ENCODE peak calls at places on chromosomes 5 and 9, in nine cellular contexts. One of them, this sample, is unnamed.

GRCh38 chr5:147348046-147348445 is 113.2 kb downstream of the STK32A start:
- DNase-seq in choroid plexus epithelial cell: peak
- DNase-seq in Panc1: no peak
- DNase-seq in neural progenitor cell: no peak
- DNase-seq in SK-N-SH: no peak
- DNase-seq in foreskin fibroblast: no peak
- DNase-seq in left ventricle myocardium inferior: no peak
- DNase-seq in uterus: no peak
- DNase-seq in fibroblast of the aortic adventitia: no peak
- DNase-seq in this sample: peak

GRCh38 chr9:76592105-76593010 is 133.4 kb downstream of the GCNT1 start:
- DNase-seq in SK-N-SH: no peak
- DNase-seq in left ventricle myocardium inferior: no peak
- DNase-seq in foreskin fibroblast: no peak
- DNase-seq in Panc1: no peak
- DNase-seq in uterus: no peak
- DNase-seq in neural progenitor cell: peak
- DNase-seq in choroid plexus epithelial cell: peak
- DNase-seq in fibroblast of the aortic adventitia: peak
- DNase-seq in this sample: peak

GRCh38 chr5:73591698-73592501 is 26.4 kb downstream of the UTP15 start:
- DNase-seq in uterus: no peak
- DNase-seq in Panc1: no peak
- DNase-seq in left ventricle myocardium inferior: no peak
- DNase-seq in neural progenitor cell: no peak
- DNase-seq in SK-N-SH: peak
- DNase-seq in fibroblast of the aortic adventitia: peak
- DNase-seq in choroid plexus epithelial cell: peak
- DNase-seq in foreskin fibroblast: peak
- DNase-seq in this sample: peak

GRCh38 chr5:88045146-88045545 is 223.5 kb downstream of the TMEM161B start:
- DNase-seq in neural progenitor cell: peak
- DNase-seq in Panc1: no peak
- DNase-seq in choroid plexus epithelial cell: no peak
- DNase-seq in foreskin fibroblast: no peak
- DNase-seq in fibroblast of the aortic adventitia: no peak
- DNase-seq in SK-N-SH: no peak
- DNase-seq in uterus: no peak
- DNase-seq in left ventricle myocardium inferior: no peak
- DNase-seq in this sample: no peak

GRCh38 chr9:124297553-124297905 is 39.8 kb downstream of the NEK6 start:
- DNase-seq in foreskin fibroblast: peak
- DNase-seq in Panc1: peak
- DNase-seq in uterus: peak
- DNase-seq in left ventricle myocardium inferior: peak
- DNase-seq in SK-N-SH: no peak
- DNase-seq in choroid plexus epithelial cell: peak
- DNase-seq in neural progenitor cell: peak
- DNase-seq in fibroblast of the aortic adventitia: peak
- DNase-seq in this sample: peak

GRCh38 chr5:93570294-93571110 is 10.5 kb downstream of the NR2F1-AS1 start:
- DNase-seq in foreskin fibroblast: no peak
- DNase-seq in fibroblast of the aortic adventitia: no peak
- DNase-seq in SK-N-SH: no peak
- DNase-seq in uterus: no peak
- DNase-seq in neural progenitor cell: peak
- DNase-seq in Panc1: no peak
- DNase-seq in choroid plexus epithelial cell: peak
- DNase-seq in left ventricle myocardium inferior: no peak
- DNase-seq in this sample: no peak

GRCh38 chr5:611731-612486 is at the start of gene CEP72:
- DNase-seq in Panc1: peak
- DNase-seq in foreskin fibroblast: peak
- DNase-seq in neural progenitor cell: peak
- DNase-seq in choroid plexus epithelial cell: peak
- DNase-seq in uterus: peak
- DNase-seq in left ventricle myocardium inferior: peak
- DNase-seq in SK-N-SH: peak
- DNase-seq in fibroblast of the aortic adventitia: peak
- DNase-seq in this sample: peak

GRCh38 chr9:91562412-91562811 is 138.8 kb upstream of the NFIL3 start:
- DNase-seq in Panc1: no peak
- DNase-seq in neural progenitor cell: no peak
- DNase-seq in SK-N-SH: no peak
- DNase-seq in fibroblast of the aortic adventitia: peak
- DNase-seq in foreskin fibroblast: no peak
- DNase-seq in uterus: no peak
- DNase-seq in choroid plexus epithelial cell: peak
- DNase-seq in left ventricle myocardium inferior: no peak
- DNase-seq in this sample: peak

GRCh38 chr5:176161431-176161830 is 76.8 kb upstream of the SIMC1 start:
- DNase-seq in choroid plexus epithelial cell: no peak
- DNase-seq in neural progenitor cell: no peak
- DNase-seq in uterus: no peak
- DNase-seq in foreskin fibroblast: no peak
- DNase-seq in SK-N-SH: no peak
- DNase-seq in fibroblast of the aortic adventitia: peak
- DNase-seq in Panc1: no peak
- DNase-seq in left ventricle myocardium inferior: no peak
- DNase-seq in this sample: peak

GRCh38 chr5:119360905-119361605 is 5.2 kb downstream of the TNFAIP8 start:
- DNase-seq in uterus: no peak
- DNase-seq in fibroblast of the aortic adventitia: peak
- DNase-seq in choroid plexus epithelial cell: peak
- DNase-seq in foreskin fibroblast: peak
- DNase-seq in SK-N-SH: no peak
- DNase-seq in left ventricle myocardium inferior: no peak
- DNase-seq in neural progenitor cell: no peak
- DNase-seq in Panc1: no peak
- DNase-seq in this sample: peak

GRCh38 chr9:78207319-78207718 is 28.6 kb upstream of the CEP78 start:
- DNase-seq in neural progenitor cell: no peak
- DNase-seq in choroid plexus epithelial cell: no peak
- DNase-seq in foreskin fibroblast: no peak
- DNase-seq in uterus: no peak
- DNase-seq in left ventricle myocardium inferior: no peak
- DNase-seq in Panc1: no peak
- DNase-seq in SK-N-SH: no peak
- DNase-seq in fibroblast of the aortic adventitia: no peak
- DNase-seq in this sample: no peak

GRCh38 chr5:138464388-138465287 is 641 bp upstream of the EGR1 start:
- DNase-seq in uterus: peak
- DNase-seq in left ventricle myocardium inferior: peak
- DNase-seq in Panc1: peak
- DNase-seq in neural progenitor cell: peak
- DNase-seq in foreskin fibroblast: peak
- DNase-seq in choroid plexus epithelial cell: peak
- DNase-seq in fibroblast of the aortic adventitia: peak
- DNase-seq in SK-N-SH: peak
- DNase-seq in this sample: peak

DNA sequence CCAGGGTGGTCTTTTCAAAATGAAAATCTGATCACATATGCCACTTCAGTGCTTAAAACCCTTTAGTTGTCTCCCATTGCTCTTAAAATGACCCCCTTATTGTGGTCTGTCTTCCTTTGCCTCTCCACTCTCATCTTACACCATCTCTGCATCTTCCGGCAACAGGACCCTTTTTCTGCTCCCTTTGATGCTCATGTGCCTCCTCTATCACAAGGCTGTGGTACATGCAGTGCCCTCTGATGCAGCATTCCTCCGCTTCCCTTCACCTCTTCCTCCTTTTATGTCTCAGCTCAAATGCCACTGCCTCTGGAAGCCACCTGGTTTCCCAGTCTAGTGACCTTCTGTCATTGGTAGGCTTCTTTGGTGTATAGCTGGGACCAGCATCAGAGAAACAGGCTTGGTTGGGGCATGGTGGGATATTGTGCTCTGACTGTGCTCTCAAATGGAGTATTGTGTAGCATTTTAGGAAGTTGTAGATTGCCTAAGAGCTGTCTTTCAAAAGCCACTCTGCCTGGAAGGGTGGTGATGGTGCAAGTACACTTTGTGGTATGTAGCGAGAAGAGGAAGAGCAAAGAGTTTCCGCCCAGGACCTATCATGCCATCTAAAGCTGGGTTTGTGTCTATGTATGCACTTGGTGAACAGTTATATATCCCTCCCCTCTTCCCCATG is 28.1 kb downstream of the ARHGAP26 start:
- DNase-seq in uterus: no peak
- DNase-seq in left ventricle myocardium inferior: no peak
- DNase-seq in SK-N-SH: no peak
- DNase-seq in neural progenitor cell: no peak
- DNase-seq in fibroblast of the aortic adventitia: no peak
- DNase-seq in choroid plexus epithelial cell: no peak
- DNase-seq in foreskin fibroblast: no peak
- DNase-seq in Panc1: no peak
- DNase-seq in this sample: no peak
- H3K4me3 ChIP-seq in uterus: no peak
- H3K4me3 ChIP-seq in left ventricle myocardium inferior: no peak
- H3K4me3 ChIP-seq in SK-N-SH: no peak
- H3K4me3 ChIP-seq in neural progenitor cell: no peak
- H3K4me3 ChIP-seq in fibroblast of the aortic adventitia: no peak
- H3K4me3 ChIP-seq in choroid plexus epithelial cell: no peak
- H3K4me3 ChIP-seq in foreskin fibroblast: no peak
- H3K4me3 ChIP-seq in Panc1: no peak
- H3K4me3 ChIP-seq in this sample: no peak

GRCh38 chr9:129270903-129271431 is 92.9 kb upstream of the IER5L start:
- DNase-seq in fibroblast of the aortic adventitia: peak
- DNase-seq in left ventricle myocardium inferior: peak
- DNase-seq in neural progenitor cell: no peak
- DNase-seq in choroid plexus epithelial cell: peak
- DNase-seq in uterus: no peak
- DNase-seq in foreskin fibroblast: peak
- DNase-seq in Panc1: no peak
- DNase-seq in SK-N-SH: no peak
- DNase-seq in this sample: peak
- H3K4me3 ChIP-seq in fibroblast of the aortic adventitia: no peak
- H3K4me3 ChIP-seq in left ventricle myocardium inferior: no peak
- H3K4me3 ChIP-seq in neural progenitor cell: no peak
- H3K4me3 ChIP-seq in choroid plexus epithelial cell: no peak
- H3K4me3 ChIP-seq in uterus: no peak
- H3K4me3 ChIP-seq in foreskin fibroblast: peak
- H3K4me3 ChIP-seq in Panc1: no peak
- H3K4me3 ChIP-seq in SK-N-SH: no peak
- H3K4me3 ChIP-seq in this sample: no peak

GRCh38 chr5:140965905-140966292 is 377 bp upstream of the PCDHAC2 start:
- DNase-seq in neural progenitor cell: no peak
- DNase-seq in choroid plexus epithelial cell: no peak
- DNase-seq in uterus: peak
- DNase-seq in left ventricle myocardium inferior: no peak
- DNase-seq in Panc1: no peak
- DNase-seq in fibroblast of the aortic adventitia: no peak
- DNase-seq in SK-N-SH: no peak
- DNase-seq in foreskin fibroblast: no peak
- DNase-seq in this sample: no peak

GRCh38 chr5:140964356-140964755 is 1.9 kb upstream of the PCDHAC2 start:
- DNase-seq in left ventricle myocardium inferior: no peak
- DNase-seq in uterus: no peak
- DNase-seq in SK-N-SH: no peak
- DNase-seq in Panc1: no peak
- DNase-seq in fibroblast of the aortic adventitia: no peak
- DNase-seq in neural progenitor cell: no peak
- DNase-seq in foreskin fibroblast: no peak
- DNase-seq in choroid plexus epithelial cell: no peak
- DNase-seq in this sample: no peak

GRCh38 chr5:140967226-140967893 is 1.1 kb downstream of the PCDHAC2 start:
- DNase-seq in choroid plexus epithelial cell: no peak
- DNase-seq in SK-N-SH: no peak
- DNase-seq in neural progenitor cell: no peak
- DNase-seq in left ventricle myocardium inferior: no peak
- DNase-seq in uterus: no peak
- DNase-seq in fibroblast of the aortic adventitia: no peak
- DNase-seq in foreskin fibroblast: no peak
- DNase-seq in Panc1: no peak
- DNase-seq in this sample: no peak

GRCh38 chr5:140969880-140970279 is 3.6 kb downstream of the PCDHAC2 start:
- DNase-seq in SK-N-SH: no peak
- DNase-seq in foreskin fibroblast: no peak
- DNase-seq in Panc1: no peak
- DNase-seq in choroid plexus epithelial cell: no peak
- DNase-seq in neural progenitor cell: peak
- DNase-seq in fibroblast of the aortic adventitia: no peak
- DNase-seq in uterus: no peak
- DNase-seq in left ventricle myocardium inferior: no peak
- DNase-seq in this sample: no peak

DNA sequence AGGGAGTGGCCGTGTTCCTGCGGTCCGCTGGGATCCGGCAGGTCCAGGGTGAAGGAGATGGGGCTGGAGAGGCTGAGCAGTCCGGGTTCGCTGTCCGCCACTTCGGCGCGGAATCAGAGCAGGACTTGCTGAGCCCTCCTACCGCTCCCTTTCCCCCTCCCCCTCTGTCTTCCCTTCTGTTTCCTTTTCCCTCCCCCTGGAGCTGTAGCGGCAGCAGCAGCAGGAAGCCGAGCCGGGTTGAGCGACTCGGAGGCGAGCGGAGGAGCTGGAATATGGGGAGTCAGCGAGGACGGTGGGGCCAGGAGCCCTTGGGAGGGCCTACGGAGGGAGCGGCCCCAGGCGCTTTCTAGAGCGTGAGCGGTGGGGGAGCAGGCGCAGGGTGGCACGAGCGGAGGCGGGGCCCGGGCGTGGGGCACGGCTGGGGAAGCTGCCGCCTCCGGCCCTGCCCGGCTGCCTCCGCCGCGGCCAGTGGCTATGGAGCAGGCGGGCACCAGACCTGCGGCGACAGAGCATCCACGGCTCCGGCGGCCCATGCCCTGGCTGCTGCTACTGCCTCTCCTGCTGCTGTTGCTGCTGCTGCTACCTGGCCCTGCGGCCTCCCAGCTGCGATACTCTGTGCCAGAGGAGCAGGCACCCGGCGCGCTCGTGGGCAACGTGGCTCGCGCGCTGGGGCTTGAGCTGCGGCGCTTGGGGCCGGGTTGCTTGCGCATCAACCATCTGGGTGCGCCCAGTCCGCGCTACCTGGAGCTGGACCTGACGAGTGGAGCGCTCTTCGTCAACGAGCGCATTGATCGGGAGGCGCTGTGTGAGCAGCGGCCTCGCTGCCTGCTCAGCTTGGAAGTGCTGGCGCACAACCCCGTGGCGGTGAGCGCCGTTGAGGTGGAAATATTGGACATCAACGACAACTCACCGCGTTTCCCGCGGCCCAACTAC is at the start of gene PCDHAC2:
- DNase-seq in fibroblast of the aortic adventitia: no peak
- DNase-seq in SK-N-SH: peak
- DNase-seq in uterus: peak
- DNase-seq in Panc1: no peak
- DNase-seq in choroid plexus epithelial cell: peak
- DNase-seq in foreskin fibroblast: no peak
- DNase-seq in neural progenitor cell: peak
- DNase-seq in left ventricle myocardium inferior: peak
- DNase-seq in this sample: peak
- H3K4me3 ChIP-seq in fibroblast of the aortic adventitia: peak
- H3K4me3 ChIP-seq in SK-N-SH: peak
- H3K4me3 ChIP-seq in uterus: peak
- H3K4me3 ChIP-seq in Panc1: peak
- H3K4me3 ChIP-seq in choroid plexus epithelial cell: peak
- H3K4me3 ChIP-seq in foreskin fibroblast: peak
- H3K4me3 ChIP-seq in neural progenitor cell: peak
- H3K4me3 ChIP-seq in left ventricle myocardium inferior: peak
- H3K4me3 ChIP-seq in this sample: peak

DNA sequence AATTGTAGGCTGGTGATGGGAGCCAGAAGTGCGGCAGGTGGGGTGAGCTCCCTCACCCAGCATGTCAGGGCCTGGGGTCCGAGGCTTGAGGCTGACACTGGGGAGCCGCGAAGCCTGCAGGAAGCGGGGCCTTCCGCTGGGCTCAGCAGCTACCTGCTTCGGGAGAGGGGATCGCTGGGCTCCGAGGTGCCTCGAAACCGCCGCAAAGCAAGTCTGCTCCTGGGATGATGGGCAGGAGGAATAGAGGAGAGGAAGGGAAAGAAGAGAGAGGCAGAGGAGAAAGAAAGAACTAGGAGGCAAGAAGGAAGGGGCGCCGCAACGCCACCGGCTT is 1.5 kb upstream of the PRDM12 start:
- DNase-seq in uterus: no peak
- DNase-seq in choroid plexus epithelial cell: no peak
- DNase-seq in SK-N-SH: peak
- DNase-seq in left ventricle myocardium inferior: no peak
- DNase-seq in foreskin fibroblast: no peak
- DNase-seq in fibroblast of the aortic adventitia: no peak
- DNase-seq in neural progenitor cell: peak
- DNase-seq in Panc1: no peak
- DNase-seq in this sample: no peak
- H3K4me3 ChIP-seq in uterus: no peak
- H3K4me3 ChIP-seq in choroid plexus epithelial cell: no peak
- H3K4me3 ChIP-seq in SK-N-SH: no peak
- H3K4me3 ChIP-seq in left ventricle myocardium inferior: peak
- H3K4me3 ChIP-seq in foreskin fibroblast: no peak
- H3K4me3 ChIP-seq in fibroblast of the aortic adventitia: no peak
- H3K4me3 ChIP-seq in neural progenitor cell: no peak
- H3K4me3 ChIP-seq in Panc1: no peak
- H3K4me3 ChIP-seq in this sample: no peak

This sample was measured in fibroblast of lung.